ENCODE peak calls at places on chromosomes 6 and 20, in eight cellular contexts. One of them, this sample, is unnamed. For H3K27me3, the result is how much of the 10 kb centered on the place peaks cover.

GRCh38 chr6:159819932-159820640 is 20.0 kb downstream of the PNLDC1 start:
- DNase-seq in HL-60: peak
- DNase-seq in tibial nerve: no peak
- DNase-seq in GM12878: no peak
- DNase-seq in CD8-positive, alpha-beta T cell: no peak
- DNase-seq in heart right ventricle: no peak
- DNase-seq in suprapubic skin: peak
- DNase-seq in psoas muscle: no peak
- DNase-seq in this sample: no peak

GRCh38 chr6:100430962-100431361 is 33.8 kb downstream of the SIM1 start:
- DNase-seq in CD8-positive, alpha-beta T cell: no peak
- DNase-seq in tibial nerve: no peak
- DNase-seq in suprapubic skin: no peak
- DNase-seq in heart right ventricle: no peak
- DNase-seq in HL-60: no peak
- DNase-seq in psoas muscle: no peak
- DNase-seq in GM12878: no peak
- DNase-seq in this sample: no peak

GRCh38 chr20:23689399-23689690 is 507 bp upstream of the CST4 start:
- DNase-seq in CD8-positive, alpha-beta T cell: no peak
- DNase-seq in heart right ventricle: no peak
- DNase-seq in tibial nerve: no peak
- DNase-seq in suprapubic skin: no peak
- DNase-seq in psoas muscle: no peak
- DNase-seq in GM12878: no peak
- DNase-seq in HL-60: no peak
- DNase-seq in this sample: no peak

GRCh38 chr6:28789553-28790083 is 134.2 kb downstream of the TRIM27 start:
- DNase-seq in heart right ventricle: no peak
- DNase-seq in CD8-positive, alpha-beta T cell: no peak
- DNase-seq in suprapubic skin: no peak
- DNase-seq in psoas muscle: no peak
- DNase-seq in HL-60: no peak
- DNase-seq in tibial nerve: no peak
- DNase-seq in GM12878: no peak
- DNase-seq in this sample: no peak

GRCh38 chr6:129206761-129207330 is 323.9 kb downstream of the LAMA2 start:
- DNase-seq in GM12878: no peak
- DNase-seq in heart right ventricle: no peak
- DNase-seq in suprapubic skin: no peak
- DNase-seq in CD8-positive, alpha-beta T cell: no peak
- DNase-seq in tibial nerve: no peak
- DNase-seq in psoas muscle: no peak
- DNase-seq in HL-60: no peak
- DNase-seq in this sample: no peak

GRCh38 chr20:38337561-38338140 is 8.6 kb upstream of the LBP start:
- DNase-seq in psoas muscle: no peak
- DNase-seq in heart right ventricle: peak
- DNase-seq in GM12878: no peak
- DNase-seq in tibial nerve: no peak
- DNase-seq in CD8-positive, alpha-beta T cell: no peak
- DNase-seq in HL-60: peak
- DNase-seq in suprapubic skin: no peak
- DNase-seq in this sample: no peak

GRCh38 chr20:45095753-45096371 is 5.1 kb downstream of the KCNS1 start:
- DNase-seq in tibial nerve: peak
- DNase-seq in psoas muscle: no peak
- DNase-seq in HL-60: peak
- DNase-seq in heart right ventricle: no peak
- DNase-seq in CD8-positive, alpha-beta T cell: peak
- DNase-seq in suprapubic skin: no peak
- DNase-seq in GM12878: peak
- DNase-seq in this sample: no peak

GRCh38 chr6:56714982-56715456 is 72.3 kb upstream of the DST start:
- DNase-seq in CD8-positive, alpha-beta T cell: no peak
- DNase-seq in psoas muscle: no peak
- DNase-seq in GM12878: no peak
- DNase-seq in tibial nerve: no peak
- DNase-seq in heart right ventricle: no peak
- DNase-seq in suprapubic skin: no peak
- DNase-seq in HL-60: no peak
- DNase-seq in this sample: peak

GRCh38 chr6:131948692-131949614 is 2.2 kb downstream of the CCN2 start:
- DNase-seq in heart right ventricle: no peak
- DNase-seq in HL-60: no peak
- DNase-seq in GM12878: no peak
- DNase-seq in tibial nerve: peak
- DNase-seq in suprapubic skin: no peak
- DNase-seq in CD8-positive, alpha-beta T cell: no peak
- DNase-seq in psoas muscle: peak
- DNase-seq in this sample: no peak

GRCh38 chr6:4692664-4693063 is 83.5 kb upstream of the CDYL start:
- DNase-seq in tibial nerve: no peak
- DNase-seq in heart right ventricle: no peak
- DNase-seq in psoas muscle: no peak
- DNase-seq in suprapubic skin: no peak
- DNase-seq in HL-60: no peak
- DNase-seq in CD8-positive, alpha-beta T cell: no peak
- DNase-seq in GM12878: no peak
- DNase-seq in this sample: no peak

GRCh38 chr6:116385462-116385807 is 14.7 kb downstream of the DSE start:
- DNase-seq in heart right ventricle: no peak
- DNase-seq in psoas muscle: no peak
- DNase-seq in GM12878: no peak
- DNase-seq in tibial nerve: no peak
- DNase-seq in CD8-positive, alpha-beta T cell: no peak
- DNase-seq in suprapubic skin: no peak
- DNase-seq in HL-60: no peak
- DNase-seq in this sample: no peak

GRCh38 chr6:164286021-164286420 is 871.5 kb downstream of the QKI start:
- DNase-seq in psoas muscle: no peak
- DNase-seq in tibial nerve: no peak
- DNase-seq in CD8-positive, alpha-beta T cell: no peak
- DNase-seq in HL-60: no peak
- DNase-seq in heart right ventricle: no peak
- DNase-seq in suprapubic skin: no peak
- DNase-seq in GM12878: no peak
- DNase-seq in this sample: no peak

GRCh38 chr20:37235065-37235464 is 26.5 kb downstream of the GHRH start:
- DNase-seq in HL-60: no peak
- DNase-seq in heart right ventricle: no peak
- DNase-seq in CD8-positive, alpha-beta T cell: no peak
- DNase-seq in psoas muscle: no peak
- DNase-seq in tibial nerve: no peak
- DNase-seq in suprapubic skin: no peak
- DNase-seq in GM12878: no peak
- DNase-seq in this sample: no peak

GRCh38 chr6:114253431-114253830 is 89.4 kb downstream of the HS3ST5 start:
- DNase-seq in psoas muscle: no peak
- DNase-seq in GM12878: no peak
- DNase-seq in heart right ventricle: no peak
- DNase-seq in suprapubic skin: no peak
- DNase-seq in tibial nerve: no peak
- DNase-seq in HL-60: no peak
- DNase-seq in CD8-positive, alpha-beta T cell: no peak
- DNase-seq in this sample: no peak

GRCh38 chr6:132888701-132889100 is 74.3 kb downstream of the RPS12 start:
- DNase-seq in heart right ventricle: no peak
- DNase-seq in psoas muscle: no peak
- DNase-seq in HL-60: no peak
- DNase-seq in suprapubic skin: no peak
- DNase-seq in CD8-positive, alpha-beta T cell: no peak
- DNase-seq in GM12878: no peak
- DNase-seq in tibial nerve: no peak
- DNase-seq in this sample: no peak

GRCh38 chr6:40922281-40922680 is 116.7 kb downstream of the UNC5CL start:
- DNase-seq in heart right ventricle: no peak
- DNase-seq in GM12878: no peak
- DNase-seq in HL-60: no peak
- DNase-seq in CD8-positive, alpha-beta T cell: no peak
- DNase-seq in psoas muscle: no peak
- DNase-seq in tibial nerve: no peak
- DNase-seq in suprapubic skin: no peak
- DNase-seq in this sample: no peak

GRCh38 chr6:3831741-3832530 is 17.2 kb upstream of the FAM50B start:
- DNase-seq in tibial nerve: no peak
- DNase-seq in HL-60: no peak
- DNase-seq in psoas muscle: no peak
- DNase-seq in suprapubic skin: no peak
- DNase-seq in GM12878: no peak
- DNase-seq in CD8-positive, alpha-beta T cell: no peak
- DNase-seq in heart right ventricle: no peak
- DNase-seq in this sample: no peak

GRCh38 chr6:151632415-151632987 is 138.7 kb downstream of the CCDC170 start:
- DNase-seq in GM12878: no peak
- DNase-seq in heart right ventricle: no peak
- DNase-seq in tibial nerve: no peak
- DNase-seq in suprapubic skin: no peak
- DNase-seq in HL-60: no peak
- DNase-seq in psoas muscle: no peak
- DNase-seq in CD8-positive, alpha-beta T cell: no peak
- DNase-seq in this sample: no peak

GRCh38 chr6:151627689-151628444 is 134.1 kb downstream of the CCDC170 start:
- DNase-seq in HL-60: no peak
- DNase-seq in tibial nerve: no peak
- DNase-seq in heart right ventricle: no peak
- DNase-seq in suprapubic skin: no peak
- DNase-seq in psoas muscle: no peak
- DNase-seq in CD8-positive, alpha-beta T cell: no peak
- DNase-seq in GM12878: peak
- DNase-seq in this sample: no peak

GRCh38 chr6:151629791-151630190 is 136.0 kb downstream of the CCDC170 start:
- DNase-seq in suprapubic skin: no peak
- DNase-seq in HL-60: no peak
- DNase-seq in GM12878: no peak
- DNase-seq in CD8-positive, alpha-beta T cell: no peak
- DNase-seq in tibial nerve: no peak
- DNase-seq in heart right ventricle: no peak
- DNase-seq in psoas muscle: no peak
- DNase-seq in this sample: no peak

GRCh38 chr6:151630991-151631655 is 137.3 kb downstream of the CCDC170 start:
- DNase-seq in tibial nerve: no peak
- DNase-seq in CD8-positive, alpha-beta T cell: no peak
- DNase-seq in GM12878: no peak
- DNase-seq in psoas muscle: no peak
- DNase-seq in HL-60: no peak
- DNase-seq in heart right ventricle: no peak
- DNase-seq in suprapubic skin: no peak
- DNase-seq in this sample: no peak

GRCh38 chr6:151630387-151630786 is 136.6 kb downstream of the CCDC170 start:
- DNase-seq in psoas muscle: no peak
- DNase-seq in HL-60: no peak
- DNase-seq in suprapubic skin: no peak
- DNase-seq in heart right ventricle: no peak
- DNase-seq in GM12878: no peak
- DNase-seq in tibial nerve: no peak
- DNase-seq in CD8-positive, alpha-beta T cell: no peak
- DNase-seq in this sample: no peak
- H3K27me3 ChIP-seq in psoas muscle: under half
- H3K27me3 ChIP-seq in HL-60: under half
- H3K27me3 ChIP-seq in suprapubic skin: under half
- H3K27me3 ChIP-seq in heart right ventricle: under half
- H3K27me3 ChIP-seq in GM12878: under half
- H3K27me3 ChIP-seq in tibial nerve: under half
- H3K27me3 ChIP-seq in CD8-positive, alpha-beta T cell: under half
- H3K27me3 ChIP-seq in this sample: under half

GRCh38 chr6:111874030-111874425 is 776 bp upstream of the FYN start:
- DNase-seq in CD8-positive, alpha-beta T cell: peak
- DNase-seq in HL-60: no peak
- DNase-seq in suprapubic skin: no peak
- DNase-seq in heart right ventricle: no peak
- DNase-seq in psoas muscle: peak
- DNase-seq in tibial nerve: peak
- DNase-seq in GM12878: no peak
- DNase-seq in this sample: no peak
- H3K27ac ChIP-seq in CD8-positive, alpha-beta T cell: peak
- H3K27ac ChIP-seq in HL-60: no peak
- H3K27ac ChIP-seq in suprapubic skin: peak
- H3K27ac ChIP-seq in heart right ventricle: peak
- H3K27ac ChIP-seq in psoas muscle: no peak
- H3K27ac ChIP-seq in tibial nerve: no peak
- H3K27ac ChIP-seq in GM12878: peak
- H3K27ac ChIP-seq in this sample: no peak

GRCh38 chr6:29826271-29826670 is 1.4 kb upstream of the HLA-G start:
- DNase-seq in HL-60: no peak
- DNase-seq in suprapubic skin: no peak
- DNase-seq in tibial nerve: no peak
- DNase-seq in CD8-positive, alpha-beta T cell: no peak
- DNase-seq in psoas muscle: no peak
- DNase-seq in heart right ventricle: no peak
- DNase-seq in GM12878: no peak
- DNase-seq in this sample: no peak
- H3K27me3 ChIP-seq in HL-60: under half
- H3K27me3 ChIP-seq in suprapubic skin: half or more
- H3K27me3 ChIP-seq in tibial nerve: half or more
- H3K27me3 ChIP-seq in CD8-positive, alpha-beta T cell: under half
- H3K27me3 ChIP-seq in psoas muscle: half or more
- H3K27me3 ChIP-seq in heart right ventricle: half or more
- H3K27me3 ChIP-seq in GM12878: under half
- H3K27me3 ChIP-seq in this sample: under half

GRCh38 chr6:154653385-154653784 is 79.8 kb upstream of the SCAF8 start:
- DNase-seq in heart right ventricle: no peak
- DNase-seq in suprapubic skin: no peak
- DNase-seq in GM12878: no peak
- DNase-seq in CD8-positive, alpha-beta T cell: no peak
- DNase-seq in HL-60: no peak
- DNase-seq in tibial nerve: no peak
- DNase-seq in psoas muscle: no peak
- DNase-seq in this sample: no peak

GRCh38 chr6:154651656-154652055 is 81.6 kb upstream of the SCAF8 start:
- DNase-seq in tibial nerve: no peak
- DNase-seq in HL-60: no peak
- DNase-seq in heart right ventricle: no peak
- DNase-seq in psoas muscle: no peak
- DNase-seq in CD8-positive, alpha-beta T cell: no peak
- DNase-seq in GM12878: no peak
- DNase-seq in suprapubic skin: no peak
- DNase-seq in this sample: no peak

GRCh38 chr6:154650351-154650750 is 82.9 kb upstream of the SCAF8 start:
- DNase-seq in heart right ventricle: no peak
- DNase-seq in suprapubic skin: no peak
- DNase-seq in psoas muscle: no peak
- DNase-seq in GM12878: no peak
- DNase-seq in HL-60: no peak
- DNase-seq in CD8-positive, alpha-beta T cell: no peak
- DNase-seq in tibial nerve: no peak
- DNase-seq in this sample: no peak

GRCh38 chr6:154656660-154657059 is 76.6 kb upstream of the SCAF8 start:
- DNase-seq in tibial nerve: no peak
- DNase-seq in suprapubic skin: no peak
- DNase-seq in GM12878: no peak
- DNase-seq in heart right ventricle: no peak
- DNase-seq in psoas muscle: no peak
- DNase-seq in CD8-positive, alpha-beta T cell: no peak
- DNase-seq in HL-60: no peak
- DNase-seq in this sample: no peak

DNA sequence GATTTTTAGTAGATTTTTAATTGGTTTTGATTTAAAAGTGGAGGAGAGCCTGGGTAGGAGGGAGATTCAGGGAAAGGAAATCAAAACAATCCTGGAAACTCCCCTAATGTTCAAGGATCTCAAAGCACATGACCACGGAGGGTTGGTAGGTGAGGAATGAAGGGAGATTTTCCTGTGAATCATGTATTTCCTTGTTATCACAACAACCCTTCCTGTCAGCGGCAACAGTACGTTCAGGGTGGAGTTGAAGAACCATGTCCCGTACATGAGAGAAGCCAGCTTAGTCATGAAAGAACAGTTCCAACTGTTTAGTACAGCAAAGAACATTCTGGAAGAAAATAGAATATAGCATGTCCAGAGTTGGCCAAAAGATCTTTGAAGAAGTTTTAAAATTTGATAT is 79.4 kb upstream of the SCAF8 start:
- DNase-seq in CD8-positive, alpha-beta T cell: no peak
- DNase-seq in suprapubic skin: no peak
- DNase-seq in GM12878: no peak
- DNase-seq in HL-60: no peak
- DNase-seq in tibial nerve: no peak
- DNase-seq in psoas muscle: no peak
- DNase-seq in heart right ventricle: no peak
- DNase-seq in this sample: peak
- H3K27ac ChIP-seq in CD8-positive, alpha-beta T cell: no peak
- H3K27ac ChIP-seq in suprapubic skin: peak
- H3K27ac ChIP-seq in GM12878: no peak
- H3K27ac ChIP-seq in HL-60: no peak
- H3K27ac ChIP-seq in tibial nerve: no peak
- H3K27ac ChIP-seq in psoas muscle: no peak
- H3K27ac ChIP-seq in heart right ventricle: peak
- H3K27ac ChIP-seq in this sample: peak